ENCODE peak calls at places on chromosomes 1 and 21, in eight cellular contexts. X is T-helper 9 cell; Y is AG10803; Q is activated CD4-positive, CD25-positive, alpha-beta regulatory T cell treated with anti-CD3 and anti-CD28 coated beads, Interleukin-2, amount 50 U/mL, for 16 hours; K is NCI-H748 treated with DMSO at 0.1 percent for 48 hours; S is mucosa of descending colon; H is HT1080; N is left ventricle myocardium inferior. U is an unnamed sample.

GRCh38 chr21:27812279-27812678 is 845.4 kb upstream of the ADAMTS5 start:
- DNase-seq in X (no peak), Y (no peak), Q (no peak), K (no peak), S (no peak), H (peak; percentile 7), N (no peak), U (no peak)

GRCh38 chr1:155195201-155196102 is 12.2 kb downstream of the THBS3 start:
- DNase-seq in X (no peak), Y (no peak), Q (no peak), K (no peak), S (peak; percentile 65), H (no peak), N (no peak), U (no peak)

GRCh38 chr1:231214918-231215675 is 25.9 kb upstream of the GNPAT start:
- DNase-seq in X (no peak), Y (no peak), Q (no peak), K (no peak), S (no peak), H (no peak), N (no peak), U (peak; percentile 32)

GRCh38 chr1:152168535-152168868 is 9.5 kb upstream of the RPTN start:
- DNase-seq in X (no peak), Y (no peak), Q (no peak), K (no peak), S (no peak), H (no peak), N (no peak), U (no peak)

GRCh38 chr1:187714501-187714900 is 885.8 kb downstream of the PLA2G4A start:
- DNase-seq in X (no peak), Y (no peak), Q (no peak), K (no peak), S (no peak), H (peak; percentile 6), N (no peak), U (no peak)

GRCh38 chr1:101112051-101112770 is 86.6 kb upstream of the DPH5 start:
- DNase-seq in X (peak; percentile 60), Y (no peak), Q (no peak), K (no peak), S (peak; percentile 73), H (no peak), N (peak; percentile 44), U (no peak)

GRCh38 chr1:218717611-218718010 is 372.5 kb downstream of the TGFB2 start:
- DNase-seq in X (no peak), Y (peak; percentile 60), Q (no peak), K (no peak), S (no peak), H (peak; percentile 23), N (no peak), U (no peak)

GRCh38 chr1:94389298-94389697 is 28.9 kb upstream of the ABCD3 start:
- DNase-seq in X (no peak), Y (no peak), Q (no peak), K (no peak), S (no peak), H (no peak), N (no peak), U (no peak)

GRCh38 chr1:237341391-237341790 is 299.4 kb downstream of the RYR2 start:
- DNase-seq in X (no peak), Y (no peak), Q (no peak), K (no peak), S (no peak), H (no peak), N (no peak), U (no peak)

GRCh38 chr1:230313453-230314141 is 112.5 kb downstream of the PGBD5 start:
- DNase-seq in X (no peak), Y (no peak), Q (no peak), K (no peak), S (no peak), H (no peak), N (no peak), U (no peak)

GRCh38 chr1:37561794-37562132 is 5.0 kb downstream of the DNALI1 start:
- DNase-seq in X (peak; percentile 10), Y (peak; percentile 46), Q (no peak), K (no peak), S (no peak), H (peak; percentile 52), N (no peak), U (peak; percentile 49)

GRCh38 chr1:86913399-86913895 is 479 bp downstream of the SELENOF start:
- DNase-seq in X (peak; percentile 21), Y (peak; percentile 51), Q (peak; percentile 6), K (peak; percentile 24), S (no peak), H (peak; percentile 2), N (no peak), U (peak; percentile 64)

GRCh38 chr1:37476087-37476452 is 1.7 kb downstream of the ZC3H12A start:
- DNase-seq in X (no peak), Y (no peak), Q (no peak), K (no peak), S (no peak), H (no peak), N (no peak), U (no peak)

GRCh38 chr1:226384717-226385116 is 23.2 kb downstream of the PARP1 start:
- DNase-seq in X (no peak), Y (no peak), Q (no peak), K (no peak), S (no peak), H (no peak), N (no peak), U (no peak)

GRCh38 chr1:108708726-108709660 is 3.7 kb upstream of the FNDC7 start:
- DNase-seq in X (peak; percentile 53), Y (no peak), Q (peak; percentile 33), K (no peak), S (no peak), H (peak; percentile 32), N (no peak), U (peak; percentile 65)

GRCh38 chr1:183648042-183648441 is 5.1 kb downstream of the APOBEC4 start:
- DNase-seq in X (no peak), Y (no peak), Q (no peak), K (no peak), S (no peak), H (no peak), N (no peak), U (no peak)

GRCh38 chr21:25708467-25709065 is 26.1 kb downstream of the ATP5PF start:
- DNase-seq in X (peak; percentile 25), Y (peak; percentile 57), Q (peak; percentile 34), K (peak; percentile 34), S (no peak), H (no peak), N (no peak), U (peak; percentile 52)

GRCh38 chr1:202085682-202086373 is 36.9 kb upstream of the GPR37L1 start:
- DNase-seq in X (no peak), Y (no peak), Q (no peak), K (no peak), S (no peak), H (no peak), N (no peak), U (no peak)

U was measured in NB4.